ENCODE peak calls at places on chromosomes 4 and X, in seven cellular contexts. One of them, this sample, is unnamed. For H3K4me1, the result is how much of the 10 kb centered on the place peaks cover.

GRCh38 chr4:129998436-129999150 is 902.6 kb downstream of the C4orf33 start:
- DNase-seq in IMR-90: no peak
- DNase-seq in H9: no peak
- DNase-seq in neuronal stem cell: no peak
- DNase-seq in H1: no peak
- DNase-seq in mesendoderm: peak
- DNase-seq in trophoblast cell: peak
- DNase-seq in this sample: no peak

GRCh38 chr4:82984459-82984858 is 26.2 kb downstream of the LIN54 start:
- DNase-seq in IMR-90: peak
- DNase-seq in H9: no peak
- DNase-seq in neuronal stem cell: no peak
- DNase-seq in H1: no peak
- DNase-seq in mesendoderm: no peak
- DNase-seq in trophoblast cell: no peak
- DNase-seq in this sample: peak

GRCh38 chr4:77930876-77931275 is 68.2 kb downstream of the MRPL1 start:
- DNase-seq in IMR-90: peak
- DNase-seq in H9: no peak
- DNase-seq in neuronal stem cell: no peak
- DNase-seq in H1: no peak
- DNase-seq in mesendoderm: no peak
- DNase-seq in trophoblast cell: no peak
- DNase-seq in this sample: peak

GRCh38 chr4:79338148-79338547 is 12.3 kb upstream of the NAA11 start:
- DNase-seq in IMR-90: no peak
- DNase-seq in H9: no peak
- DNase-seq in neuronal stem cell: no peak
- DNase-seq in H1: no peak
- DNase-seq in mesendoderm: no peak
- DNase-seq in trophoblast cell: no peak
- DNase-seq in this sample: no peak

GRCh38 chr4:54363037-54363436 is 133.9 kb downstream of the PDGFRA start:
- DNase-seq in IMR-90: no peak
- DNase-seq in H9: no peak
- DNase-seq in neuronal stem cell: no peak
- DNase-seq in H1: no peak
- DNase-seq in mesendoderm: peak
- DNase-seq in trophoblast cell: peak
- DNase-seq in this sample: no peak

GRCh38 chrX:132968282-132968681 is 9.9 kb upstream of the HS6ST2 start:
- DNase-seq in IMR-90: no peak
- DNase-seq in H9: no peak
- DNase-seq in neuronal stem cell: no peak
- DNase-seq in H1: no peak
- DNase-seq in mesendoderm: peak
- DNase-seq in trophoblast cell: peak
- DNase-seq in this sample: peak

GRCh38 chrX:12950851-12951589 is 23.9 kb upstream of the TMSB4X start:
- DNase-seq in IMR-90: no peak
- DNase-seq in H9: peak
- DNase-seq in neuronal stem cell: no peak
- DNase-seq in H1: no peak
- DNase-seq in mesendoderm: peak
- DNase-seq in trophoblast cell: peak
- DNase-seq in this sample: no peak

GRCh38 chr4:26372525-26373172 is 51.8 kb downstream of the RBPJ start:
- DNase-seq in IMR-90: peak
- DNase-seq in H9: no peak
- DNase-seq in neuronal stem cell: no peak
- DNase-seq in H1: no peak
- DNase-seq in mesendoderm: peak
- DNase-seq in trophoblast cell: peak
- DNase-seq in this sample: peak

GRCh38 chr4:147049940-147050852 is 104.5 kb upstream of the TTC29 start:
- DNase-seq in IMR-90: peak
- DNase-seq in H9: no peak
- DNase-seq in neuronal stem cell: no peak
- DNase-seq in H1: no peak
- DNase-seq in mesendoderm: no peak
- DNase-seq in trophoblast cell: no peak
- DNase-seq in this sample: peak

GRCh38 chr4:184911310-184911709 is 85.5 kb upstream of the ACSL1 start:
- DNase-seq in IMR-90: peak
- DNase-seq in H9: no peak
- DNase-seq in neuronal stem cell: no peak
- DNase-seq in H1: no peak
- DNase-seq in mesendoderm: no peak
- DNase-seq in trophoblast cell: no peak
- DNase-seq in this sample: no peak

GRCh38 chr4:3705236-3705987 is 60.8 kb upstream of the ADRA2C start:
- DNase-seq in IMR-90: no peak
- DNase-seq in H9: no peak
- DNase-seq in neuronal stem cell: no peak
- DNase-seq in H1: no peak
- DNase-seq in mesendoderm: no peak
- DNase-seq in trophoblast cell: no peak
- DNase-seq in this sample: no peak
- H2AK5ac ChIP-seq in IMR-90: no peak
- H2AK5ac ChIP-seq in H9: no peak
- H2AK5ac ChIP-seq in neuronal stem cell: peak
- H2AK5ac ChIP-seq in H1: no peak
- H2AK5ac ChIP-seq in mesendoderm: no peak
- H2AK5ac ChIP-seq in trophoblast cell: no peak
- H2AK5ac ChIP-seq in this sample: no peak

DNA sequence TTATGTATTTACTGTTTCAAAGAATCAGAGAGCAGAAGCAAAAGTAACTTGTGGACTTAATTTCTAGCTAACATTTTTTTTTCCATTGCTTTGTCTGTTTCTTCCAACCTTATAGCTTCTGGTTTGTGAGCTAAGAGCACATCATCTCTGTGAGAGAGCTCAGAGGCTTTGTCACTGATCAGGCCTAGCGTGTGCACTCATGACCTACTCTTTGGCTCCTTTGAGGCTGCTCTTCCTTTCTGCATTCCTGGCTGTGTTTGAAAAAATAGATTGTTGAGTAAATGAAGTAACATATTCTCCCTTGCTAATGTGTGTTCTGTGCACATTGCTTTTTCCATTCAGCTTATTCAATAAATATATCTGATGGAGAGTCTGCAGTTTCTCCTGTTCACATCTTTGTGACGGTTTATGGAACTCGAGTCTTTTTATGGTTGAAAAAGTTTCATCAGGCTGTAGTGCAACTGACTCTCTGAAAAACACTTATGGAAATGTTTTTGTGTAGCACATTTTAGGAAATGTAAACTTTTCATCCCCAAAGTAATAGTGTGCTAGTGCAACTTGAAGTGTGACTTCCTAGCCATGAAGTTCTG is 133.0 kb downstream of the RAPGEF2 start:
- DNase-seq in IMR-90: peak
- DNase-seq in H9: no peak
- DNase-seq in neuronal stem cell: no peak
- DNase-seq in H1: no peak
- DNase-seq in mesendoderm: no peak
- DNase-seq in trophoblast cell: no peak
- DNase-seq in this sample: peak
- H3K4me1 ChIP-seq in IMR-90: under half
- H3K4me1 ChIP-seq in H9: under half
- H3K4me1 ChIP-seq in neuronal stem cell: under half
- H3K4me1 ChIP-seq in H1: under half
- H3K4me1 ChIP-seq in mesendoderm: under half
- H3K4me1 ChIP-seq in trophoblast cell: under half
- H3K4me1 ChIP-seq in this sample: under half

GRCh38 chr4:170805352-170805751 is 715.6 kb upstream of the AADAT start:
- DNase-seq in IMR-90: no peak
- DNase-seq in H9: peak
- DNase-seq in neuronal stem cell: no peak
- DNase-seq in H1: no peak
- DNase-seq in mesendoderm: no peak
- DNase-seq in trophoblast cell: no peak
- DNase-seq in this sample: no peak

GRCh38 chr4:170801771-170802170 is 712.0 kb upstream of the AADAT start:
- DNase-seq in IMR-90: no peak
- DNase-seq in H9: no peak
- DNase-seq in neuronal stem cell: no peak
- DNase-seq in H1: no peak
- DNase-seq in mesendoderm: no peak
- DNase-seq in trophoblast cell: no peak
- DNase-seq in this sample: no peak

DNA sequence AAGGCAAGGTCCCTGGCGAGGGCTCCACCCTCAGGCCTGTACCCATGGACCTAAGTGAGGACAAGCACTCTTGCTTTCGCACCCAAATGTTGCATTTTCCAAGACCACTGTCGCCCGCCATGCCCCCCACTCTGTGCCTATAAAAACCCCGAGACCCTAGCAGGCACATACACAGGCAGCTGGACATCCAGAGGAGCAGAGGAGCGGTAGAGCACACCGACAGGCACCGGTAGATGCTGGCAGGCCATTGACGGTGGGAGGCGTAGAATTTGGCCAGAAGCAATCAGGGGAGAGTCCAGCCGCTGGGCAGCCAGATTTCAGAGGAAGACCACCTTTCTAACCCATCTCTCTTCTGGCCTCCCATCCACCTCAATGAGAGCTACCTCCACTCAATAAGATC is 715.2 kb upstream of the AADAT start:
- DNase-seq in IMR-90: no peak
- DNase-seq in H9: no peak
- DNase-seq in neuronal stem cell: no peak
- DNase-seq in H1: no peak
- DNase-seq in mesendoderm: no peak
- DNase-seq in trophoblast cell: no peak
- DNase-seq in this sample: no peak
- H2AK5ac ChIP-seq in IMR-90: no peak
- H2AK5ac ChIP-seq in H9: no peak
- H2AK5ac ChIP-seq in neuronal stem cell: no peak
- H2AK5ac ChIP-seq in H1: no peak
- H2AK5ac ChIP-seq in mesendoderm: no peak
- H2AK5ac ChIP-seq in trophoblast cell: no peak
- H2AK5ac ChIP-seq in this sample: no peak

GRCh38 chr4:15755781-15756180 is 22.3 kb upstream of the CD38 start:
- DNase-seq in IMR-90: peak
- DNase-seq in H9: no peak
- DNase-seq in neuronal stem cell: no peak
- DNase-seq in H1: no peak
- DNase-seq in mesendoderm: no peak
- DNase-seq in trophoblast cell: no peak
- DNase-seq in this sample: peak

GRCh38 chr4:15756361-15756861 is 21.7 kb upstream of the CD38 start:
- DNase-seq in IMR-90: peak
- DNase-seq in H9: no peak
- DNase-seq in neuronal stem cell: no peak
- DNase-seq in H1: no peak
- DNase-seq in mesendoderm: no peak
- DNase-seq in trophoblast cell: peak
- DNase-seq in this sample: peak

GRCh38 chr4:15758294-15758693 is 19.8 kb upstream of the CD38 start:
- DNase-seq in IMR-90: no peak
- DNase-seq in H9: no peak
- DNase-seq in neuronal stem cell: no peak
- DNase-seq in H1: no peak
- DNase-seq in mesendoderm: no peak
- DNase-seq in trophoblast cell: no peak
- DNase-seq in this sample: no peak

GRCh38 chr4:15755321-15755750 is 22.8 kb upstream of the CD38 start:
- DNase-seq in IMR-90: peak
- DNase-seq in H9: no peak
- DNase-seq in neuronal stem cell: no peak
- DNase-seq in H1: no peak
- DNase-seq in mesendoderm: no peak
- DNase-seq in trophoblast cell: no peak
- DNase-seq in this sample: peak

GRCh38 chr4:15757084-15757483 is 21.0 kb upstream of the CD38 start:
- DNase-seq in IMR-90: no peak
- DNase-seq in H9: no peak
- DNase-seq in neuronal stem cell: no peak
- DNase-seq in H1: no peak
- DNase-seq in mesendoderm: no peak
- DNase-seq in trophoblast cell: no peak
- DNase-seq in this sample: no peak
- H3K4me1 ChIP-seq in IMR-90: under half
- H3K4me1 ChIP-seq in H9: under half
- H3K4me1 ChIP-seq in neuronal stem cell: under half
- H3K4me1 ChIP-seq in H1: under half
- H3K4me1 ChIP-seq in mesendoderm: under half
- H3K4me1 ChIP-seq in trophoblast cell: under half
- H3K4me1 ChIP-seq in this sample: under half

GRCh38 chrX:17242470-17242869 is 132.5 kb upstream of the NHS start:
- DNase-seq in IMR-90: peak
- DNase-seq in H9: no peak
- DNase-seq in neuronal stem cell: peak
- DNase-seq in H1: peak
- DNase-seq in mesendoderm: peak
- DNase-seq in trophoblast cell: peak
- DNase-seq in this sample: peak
- H2AK5ac ChIP-seq in IMR-90: no peak
- H2AK5ac ChIP-seq in H9: no peak
- H2AK5ac ChIP-seq in neuronal stem cell: no peak
- H2AK5ac ChIP-seq in H1: no peak
- H2AK5ac ChIP-seq in mesendoderm: no peak
- H2AK5ac ChIP-seq in trophoblast cell: no peak
- H2AK5ac ChIP-seq in this sample: no peak

DNA sequence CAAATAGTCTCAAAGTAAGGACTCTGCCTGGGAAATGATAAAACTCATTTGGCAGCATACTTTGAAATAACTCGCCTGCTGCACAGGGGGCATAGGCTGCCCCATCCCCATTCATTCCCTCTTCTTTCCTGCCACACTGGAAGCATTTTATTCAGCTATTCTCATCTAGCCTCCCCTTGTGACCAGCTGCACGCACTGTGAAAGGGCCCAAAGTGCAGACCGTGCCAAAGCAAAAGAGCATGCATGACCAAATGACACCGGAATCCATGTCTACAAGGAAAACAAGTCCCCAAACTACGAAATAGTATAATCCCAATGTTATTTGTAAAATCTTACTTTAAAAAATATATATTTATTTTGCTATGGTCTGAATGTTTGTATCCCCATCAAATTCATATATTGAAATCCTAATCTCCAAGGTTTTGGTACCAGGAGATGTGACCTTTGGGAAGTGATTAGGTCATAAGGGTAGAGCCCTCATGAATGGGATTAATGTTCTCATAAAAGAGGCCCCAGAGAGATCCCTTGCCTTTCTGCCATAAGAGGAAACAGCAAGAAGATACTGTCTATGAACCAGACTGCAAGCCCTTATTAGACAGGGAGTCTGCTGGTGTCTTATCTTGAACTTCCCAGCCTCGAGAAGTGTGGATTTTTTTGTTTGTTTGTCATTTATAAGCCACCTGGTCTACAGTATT is 77.3 kb upstream of the PRSS48 start:
- DNase-seq in IMR-90: no peak
- DNase-seq in H9: no peak
- DNase-seq in neuronal stem cell: peak
- DNase-seq in H1: no peak
- DNase-seq in mesendoderm: no peak
- DNase-seq in trophoblast cell: peak
- DNase-seq in this sample: no peak
- H3K4me1 ChIP-seq in IMR-90: under half
- H3K4me1 ChIP-seq in H9: under half
- H3K4me1 ChIP-seq in neuronal stem cell: under half
- H3K4me1 ChIP-seq in H1: under half
- H3K4me1 ChIP-seq in mesendoderm: under half
- H3K4me1 ChIP-seq in trophoblast cell: under half
- H3K4me1 ChIP-seq in this sample: under half

GRCh38 chr4:155999743-156000142 is 46.1 kb upstream of the CTSO start:
- DNase-seq in IMR-90: no peak
- DNase-seq in H9: peak
- DNase-seq in neuronal stem cell: peak
- DNase-seq in H1: peak
- DNase-seq in mesendoderm: peak
- DNase-seq in trophoblast cell: no peak
- DNase-seq in this sample: peak
- H2AK5ac ChIP-seq in IMR-90: no peak
- H2AK5ac ChIP-seq in H9: no peak
- H2AK5ac ChIP-seq in neuronal stem cell: no peak
- H2AK5ac ChIP-seq in H1: no peak
- H2AK5ac ChIP-seq in mesendoderm: no peak
- H2AK5ac ChIP-seq in trophoblast cell: no peak
- H2AK5ac ChIP-seq in this sample: no peak